ENCODE peak calls at places on chromosome 9, in seven cellular contexts. V is fibroblast of lung, H is K562, T is transverse colon, E is cardiac muscle cell, Q is right atrium auricular region, Z is A549. D is an unnamed sample.
A peak's percentile ranks its signal among the peaks of the same experiment; 100 is the strongest.

GRCh38 chr9:128719919-128720605 is 3.9 kb downstream of the ZDHHC12 start:
- DNase-seq in E (no peak), T (no peak), V (no peak), Q (no peak), H (no peak), Z (no peak), D (no peak)

GRCh38 chr9:132546148-132547051 is 36.0 kb upstream of the BARHL1 start:
- DNase-seq in Q (no peak), Z (no peak), T (no peak), E (peak; percentile 57), V (peak; percentile 26), H (peak; percentile 62), D (no peak)

GRCh38 chr9:32877103-32877502 is 93.8 kb downstream of the TMEM215 start:
- DNase-seq in E (no peak), T (no peak), Z (no peak), V (no peak), H (no peak), Q (no peak), D (no peak)

GRCh38 chr9:129811967-129812363 is 9.0 kb downstream of the TOR1B start:
- DNase-seq in V (no peak), T (no peak), E (peak; percentile 7), H (no peak), Q (no peak), Z (no peak), D (no peak)

GRCh38 chr9:105608685-105609598 is 51.0 kb downstream of the FKTN start:
- DNase-seq in V (peak; percentile 39), Z (peak; percentile 52), T (no peak), E (peak; percentile 68), Q (no peak), H (peak; percentile 44), D (no peak)

GRCh38 chr9:137212520-137212919 is 7.0 kb downstream of the NDOR1 start:
- DNase-seq in V (no peak), H (no peak), T (no peak), Z (no peak), E (no peak), Q (no peak), D (no peak)

GRCh38 chr9:77909306-77909705 is 122.3 kb downstream of the GNAQ start:
- DNase-seq in T (no peak), E (no peak), V (no peak), Q (no peak), H (no peak), Z (no peak), D (no peak)

GRCh38 chr9:28487561-28487960 is 914.3 kb upstream of the C9orf72 start:
- DNase-seq in T (no peak), Q (no peak), V (no peak), E (no peak), H (no peak), Z (no peak), D (no peak)

GRCh38 chr9:135536166-135536565 is 9.8 kb upstream of the OBP2A start:
- DNase-seq in E (peak; percentile 85), H (no peak), V (peak; percentile 72), Q (no peak), Z (no peak), T (no peak), D (no peak)

GRCh38 chr9:137670391-137671195 is 51.8 kb downstream of the EHMT1 start:
- DNase-seq in E (no peak), T (peak; percentile 62), Q (no peak), V (no peak), Z (no peak), H (peak; percentile 68), D (no peak)

GRCh38 chr9:82797539-82797938 is 265.4 kb downstream of the RASEF start:
- DNase-seq in T (peak; percentile 29), E (no peak), H (no peak), V (no peak), Z (no peak), Q (peak; percentile 59), D (no peak)

GRCh38 chr9:109745335-109746283 is 34.4 kb upstream of the PALM2AKAP2 start:
- DNase-seq in E (peak; percentile 87), T (peak; percentile 44), Z (no peak), H (no peak), V (peak; percentile 83), Q (peak; percentile 72), D (peak; percentile 44)

GRCh38 chr9:17165734-17166133 is 30.9 kb downstream of the CNTLN start:
- DNase-seq in V (no peak), E (no peak), Z (no peak), Q (no peak), T (no peak), H (no peak), D (no peak)

GRCh38 chr9:77616191-77616590 is 31.9 kb downstream of the GNA14 start:
- DNase-seq in T (no peak), E (no peak), H (no peak), Q (no peak), Z (no peak), V (no peak), D (no peak)

GRCh38 chr9:31776471-31776870 is 608.0 kb upstream of the ACO1 start:
- DNase-seq in V (no peak), Q (no peak), E (no peak), H (no peak), Z (no peak), T (no peak), D (no peak)

GRCh38 chr9:69385474-69386091 is 60.6 kb downstream of the ENTREP1 start:
- DNase-seq in H (no peak), T (no peak), V (no peak), E (no peak), Z (no peak), Q (no peak), D (no peak)

GRCh38 chr9:88947581-88948573 is 43.4 kb upstream of the S1PR3 start:
- DNase-seq in V (peak; percentile 77), Q (no peak), T (no peak), H (no peak), E (peak; percentile 27), Z (no peak), D (no peak)

GRCh38 chr9:114930063-114930812 is at the start of gene TNFSF8:
- DNase-seq in H (no peak), T (peak; percentile 35), Z (no peak), Q (no peak), V (no peak), E (no peak), D (no peak)

GRCh38 chr9:130843049-130843908 is 8.2 kb downstream of the ABL1 start:
- DNase-seq in T (no peak), Z (no peak), V (no peak), Q (peak; percentile 51), H (peak; percentile 61), E (no peak), D (no peak)
- H3K4me1 ChIP-seq in T (peaks cover 69% of the 10 kb centered on the region), Z (peaks cover 79% of the 10 kb centered on the region), V (peaks cover 50% of the 10 kb centered on the region), Q (peaks cover 87% of the 10 kb centered on the region), H (peaks cover 26% of the 10 kb centered on the region), E (peaks cover 24% of the 10 kb centered on the region), D (peaks cover 41% of the 10 kb centered on the region)

GRCh38 chr9:108142142-108142503 is 652.6 kb upstream of the KLF4 start:
- DNase-seq in Q (no peak), Z (no peak), E (no peak), T (no peak), H (no peak), V (no peak), D (no peak)
- H3K27ac ChIP-seq in Q (peak overlapping the region; percentile 91), Z (no peak overlapping the region), E (no peak overlapping the region), T (peak overlapping the region; percentile 83), H (no peak overlapping the region), V (no peak overlapping the region), D (no peak overlapping the region)

DNA sequence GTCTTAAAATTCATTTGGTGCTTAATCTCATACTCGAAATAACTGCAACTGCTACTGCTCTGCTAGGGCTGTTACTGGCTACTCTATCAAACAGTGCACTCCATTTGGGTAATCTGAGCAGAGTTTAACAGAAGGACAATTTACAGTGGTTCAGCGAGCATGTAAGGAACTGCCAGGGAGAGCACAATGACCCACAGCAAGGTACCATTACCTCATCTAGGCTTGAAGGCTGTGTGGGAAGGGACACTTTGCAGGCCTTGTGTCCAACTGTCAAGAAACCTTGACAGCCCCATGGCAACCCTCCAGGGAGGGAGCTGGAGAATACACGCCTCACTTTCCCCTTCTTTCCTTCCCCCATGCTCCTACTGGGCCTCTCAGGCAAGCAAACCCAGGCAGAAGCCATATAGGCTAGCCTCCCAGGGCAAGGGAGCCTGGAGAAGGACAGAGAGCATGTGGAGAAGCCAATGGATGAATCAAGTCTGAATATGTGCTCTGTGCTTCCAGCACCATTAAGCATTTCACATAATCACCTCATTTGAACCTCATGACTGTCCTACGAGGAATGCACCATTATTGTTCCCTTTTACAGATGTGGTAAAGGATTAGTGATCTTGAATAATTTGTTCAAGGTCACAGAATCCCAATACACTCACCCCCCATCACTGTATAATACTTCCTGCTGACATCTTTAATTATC is 49.9 kb upstream of the JAK2 start:
- DNase-seq in T (no peak), H (no peak), Z (no peak), E (no peak), Q (no peak), V (peak; percentile 48), D (no peak)
- H3K4me3 ChIP-seq in T (no peak overlapping the region), H (no peak overlapping the region), Z (no peak overlapping the region), E (no peak overlapping the region), Q (no peak overlapping the region), V (no peak overlapping the region), D (no peak overlapping the region)

DNA sequence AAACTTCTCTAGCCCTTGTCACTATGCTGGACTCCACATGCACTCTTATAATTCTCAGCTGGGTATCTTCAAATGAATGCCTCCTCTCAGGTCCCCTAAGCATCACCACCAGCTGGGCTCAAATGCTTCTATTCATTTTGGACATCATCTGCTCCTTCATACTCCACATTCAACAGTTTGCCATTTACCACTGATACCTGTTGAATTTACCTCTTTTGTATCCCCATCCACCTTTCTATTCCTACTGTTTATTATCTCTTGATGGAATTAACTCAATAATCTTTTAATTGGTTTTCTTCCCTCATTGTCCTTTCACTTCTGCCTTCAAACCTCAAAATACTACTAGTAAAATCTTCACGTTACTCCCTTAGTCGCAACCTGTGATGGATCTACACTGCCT is 14.5 kb downstream of the RANBP6 start:
- DNase-seq in T (no peak), V (no peak), E (no peak), H (no peak), Z (no peak), Q (no peak), D (no peak)
- H3K4me1 ChIP-seq in T (peaks cover 3% of the 10 kb centered on the region), V (peaks cover 4% of the 10 kb centered on the region), E (peaks cover 21% of the 10 kb centered on the region), H (peaks cover 5% of the 10 kb centered on the region), Z (peaks cover 13% of the 10 kb centered on the region), Q (peaks cover 34% of the 10 kb centered on the region), D (peaks cover under 1% of the 10 kb centered on the region)

D was measured in SJSA1.